ENCODE peak calls at places on chromosomes 12 and 14, in four cellular contexts. O, B, U and W are unnamed samples.

GRCh38 chr12:65208125-65208524 is 38.7 kb downstream of the LEMD3 start:
- DNase-seq in O (no peak), B (no peak), U (no peak), W (no peak)

GRCh38 chr14:55580401-55581010 is 499 bp downstream of the KTN1 start:
- DNase-seq in O (peak; percentile 40), B (no peak), U (no peak), W (no peak)

GRCh38 chr14:24952851-24953666 is 96.9 kb downstream of the STXBP6 start:
- DNase-seq in O (peak; percentile 19), B (peak; percentile 4), U (peak; percentile 84), W (no peak)

GRCh38 chr12:54591001-54591591 is 2.6 kb upstream of the PPP1R1A start:
- DNase-seq in O (no peak), B (no peak), U (no peak), W (peak; percentile 29)

GRCh38 chr12:53754633-53755261 is 3.0 kb upstream of the CISTR start:
- DNase-seq in O (no peak), B (no peak), U (peak; percentile 44), W (no peak)

GRCh38 chr12:100401660-100402059 is 44.8 kb downstream of the SLC17A8 start:
- DNase-seq in O (peak; percentile 45), B (no peak), U (no peak), W (no peak)

GRCh38 chr12:13241833-13242232 is 45.3 kb downstream of the EMP1 start:
- DNase-seq in O (peak; percentile 56), B (no peak), U (no peak), W (no peak)

GRCh38 chr12:40219760-40220159 is 5.0 kb upstream of the LRRK2 start:
- DNase-seq in O (no peak), B (no peak), U (no peak), W (no peak)

GRCh38 chr12:709631-710030 is 42.7 kb upstream of the WNK1 start:
- DNase-seq in O (no peak), B (no peak), U (no peak), W (no peak)

GRCh38 chr12:123410041-123410412 is 26.1 kb downstream of the KMT5A start:
- DNase-seq in O (no peak), B (no peak), U (no peak), W (no peak)

GRCh38 chr12:103783744-103784664 is 57.0 kb downstream of the NT5DC3 start:
- DNase-seq in O (no peak), B (no peak), U (no peak), W (no peak)

GRCh38 chr14:101839236-101839635 is 77.7 kb downstream of the PPP2R5C start:
- DNase-seq in O (no peak), B (no peak), U (peak; percentile 6), W (no peak)

GRCh38 chr12:75978677-75979076 is 52.9 kb downstream of the PHLDA1 start:
- DNase-seq in O (no peak), B (no peak), U (no peak), W (no peak)

GRCh38 chr12:108495054-108495453 is 20.0 kb upstream of the FICD start:
- DNase-seq in O (peak; percentile 60), B (no peak), U (no peak), W (no peak)

GRCh38 chr12:14850929-14851663 is 7.8 kb upstream of the ART4 start:
- DNase-seq in O (no peak), B (no peak), U (no peak), W (no peak)